ENCODE peak calls at places on chromosomes 11 and 22, in six cellular contexts. Y is body of pancreas, C is IMR-90, G is LHCN-M2, Q is pancreas, S is T-helper 1 cell. N is an unnamed sample.

GRCh38 chr11:61776561-61777075 is 15.8 kb downstream of the TMEM258 start:
- DNase-seq in Y (peak), C (peak), G (peak), Q (peak), S (peak), N (peak)

GRCh38 chr11:67252831-67253239 is 13.4 kb upstream of the GRK2 start:
- DNase-seq in Y (no peak), C (peak), G (peak), Q (no peak), S (peak), N (no peak)

GRCh38 chr11:36292311-36292722 is 3.1 kb upstream of the COMMD9 start:
- DNase-seq in Y (no peak), C (peak), G (peak), Q (no peak), S (no peak), N (peak)

GRCh38 chr22:20624161-20624616 is 116.8 kb downstream of the MED15 start:
- DNase-seq in Y (no peak), C (peak), G (peak), Q (no peak), S (no peak), N (no peak)

GRCh38 chr22:27385261-27385998 is 416.1 kb downstream of the MN1 start:
- DNase-seq in Y (no peak), C (no peak), G (no peak), Q (no peak), S (no peak), N (no peak)

GRCh38 chr22:31630331-31631329 is 31.4 kb downstream of the PISD start:
- DNase-seq in Y (peak), C (peak), G (peak), Q (peak), S (peak), N (peak)

GRCh38 chr11:9313648-9314290 is 624 bp downstream of the TMEM41B start:
- DNase-seq in Y (no peak), C (peak), G (peak), Q (no peak), S (peak), N (no peak)

GRCh38 chr11:117281159-117281558 is 10.0 kb upstream of the BACE1-AS start:
- DNase-seq in Y (no peak), C (peak), G (peak), Q (no peak), S (no peak), N (no peak)

GRCh38 chr11:24697722-24698121 is 200.9 kb downstream of the LUZP2 start:
- DNase-seq in Y (no peak), C (peak), G (no peak), Q (no peak), S (no peak), N (no peak)

GRCh38 chr11:60785806-60786361 is 751 bp downstream of the MS4A10 start:
- DNase-seq in Y (no peak), C (peak), G (peak), Q (no peak), S (no peak), N (no peak)

GRCh38 chr11:21250196-21250595 is 580.8 kb downstream of the NELL1 start:
- DNase-seq in Y (no peak), C (no peak), G (no peak), Q (no peak), S (no peak), N (no peak)

GRCh38 chr22:41286639-41287091 is 678 bp upstream of the RANGAP1 start:
- DNase-seq in Y (no peak), C (peak), G (peak), Q (no peak), S (peak), N (peak)

GRCh38 chr22:27245056-27245455 is 556.5 kb downstream of the MN1 start:
- DNase-seq in Y (no peak), C (no peak), G (no peak), Q (no peak), S (no peak), N (no peak)

GRCh38 chr11:74866557-74866956 is 82.3 kb downstream of the XRRA1 start:
- DNase-seq in Y (no peak), C (no peak), G (no peak), Q (no peak), S (no peak), N (no peak)

GRCh38 chr11:111565111-111565720 is 24.7 kb downstream of the LAYN start:
- DNase-seq in Y (peak), C (peak), G (peak), Q (peak), S (peak), N (peak)

GRCh38 chr11:134579709-134580634 is 167.9 kb upstream of the B3GAT1 start:
- DNase-seq in Y (no peak), C (no peak), G (no peak), Q (no peak), S (no peak), N (no peak)

GRCh38 chr11:75454987-75455386 is 22.0 kb upstream of the KLHL35 start:
- DNase-seq in Y (peak), C (no peak), G (no peak), Q (peak), S (no peak), N (no peak)

GRCh38 chr11:72793452-72794367 is at the start of gene STARD10:
- DNase-seq in Y (peak), C (peak), G (peak), Q (peak), S (peak), N (peak)

GRCh38 chr11:75388386-75389275 is 10.7 kb upstream of the RPS3 start:
- DNase-seq in Y (peak), C (peak), G (peak), Q (peak), S (peak), N (peak)

GRCh38 chr11:113350646-113351045 is 36.3 kb downstream of the TTC12 start:
- DNase-seq in Y (no peak), C (no peak), G (no peak), Q (no peak), S (no peak), N (no peak)

GRCh38 chr11:128505449-128506058 is 81.8 kb downstream of the ETS1 start:
- DNase-seq in Y (no peak), C (no peak), G (no peak), Q (no peak), S (no peak), N (no peak)

GRCh38 chr22:43287441-43287840 is 55.7 kb downstream of the SCUBE1 start:
- DNase-seq in Y (no peak), C (no peak), G (no peak), Q (no peak), S (no peak), N (no peak)

GRCh38 chr11:20355221-20356219 is 8.0 kb upstream of the HTATIP2 start:
- DNase-seq in Y (peak), C (peak), G (peak), Q (no peak), S (peak), N (peak)

GRCh38 chr11:8330896-8331295 is 67.2 kb upstream of the LMO1 start:
- DNase-seq in Y (no peak), C (no peak), G (no peak), Q (no peak), S (no peak), N (no peak)

GRCh38 chr11:46977940-46978595 is 41.5 kb downstream of the CSTPP1 start:
- DNase-seq in Y (no peak), C (peak), G (no peak), Q (no peak), S (no peak), N (no peak)

GRCh38 chr22:48800036-48800885 is 1027.4 kb downstream of the BRD1 start:
- DNase-seq in Y (no peak), C (no peak), G (no peak), Q (no peak), S (no peak), N (no peak)

GRCh38 chr11:72577271-72577681 is 96.9 kb downstream of the PDE2A start:
- DNase-seq in Y (no peak), C (no peak), G (no peak), Q (no peak), S (no peak), N (no peak)

GRCh38 chr11:117179048-117179999 is 781 bp downstream of the SIDT2 start:
- DNase-seq in Y (peak), C (no peak), G (peak), Q (peak), S (peak), N (peak)

GRCh38 chr11:86418929-86419328 is 44.2 kb downstream of the CCDC81 start:
- DNase-seq in Y (no peak), C (peak), G (no peak), Q (no peak), S (no peak), N (no peak)

GRCh38 chr11:8372641-8373381 is 109.1 kb upstream of the LMO1 start:
- DNase-seq in Y (no peak), C (no peak), G (no peak), Q (no peak), S (no peak), N (no peak)

GRCh38 chr11:32905028-32905667 is 12.5 kb downstream of the QSER1 start:
- DNase-seq in Y (no peak), C (peak), G (peak), Q (no peak), S (no peak), N (no peak)

GRCh38 chr11:131041331-131042040 is 125.2 kb upstream of the SNX19 start:
- DNase-seq in Y (no peak), C (no peak), G (no peak), Q (no peak), S (no peak), N (no peak)

GRCh38 chr11:114202011-114202609 is 94.1 kb upstream of the NNMT start:
- DNase-seq in Y (no peak), C (no peak), G (no peak), Q (no peak), S (no peak), N (no peak)